ENCODE peak calls at places on chromosomes 6 and 20, in nine cellular contexts. G, R, H, L, X, A, B, D and Z are unnamed samples.

GRCh38 chr6:158589371-158589770 is 29.5 kb downstream of the TMEM181 start:
- DNase-seq in G (no peak), R (no peak), H (no peak), L (no peak), X (no peak), A (no peak), B (no peak), D (no peak), Z (no peak)

GRCh38 chr6:139370047-139370706 is 4.3 kb downstream of the CITED2 start:
- DNase-seq in G (no peak), R (no peak), H (peak; percentile 68), L (no peak), X (peak; percentile 94), A (peak; percentile 36), B (peak; percentile 87), D (peak; percentile 61), Z (peak; percentile 95)

GRCh38 chr6:72761767-72762166 is 139.9 kb downstream of the KCNQ5 start:
- DNase-seq in G (no peak), R (no peak), H (no peak), L (no peak), X (no peak), A (no peak), B (no peak), D (no peak), Z (no peak)

GRCh38 chr6:147611992-147612391 is 103.5 kb downstream of the SAMD5 start:
- DNase-seq in G (no peak), R (no peak), H (no peak), L (no peak), X (no peak), A (no peak), B (no peak), D (no peak), Z (no peak)

GRCh38 chr6:163965426-163966348 is 551.2 kb downstream of the QKI start:
- DNase-seq in G (no peak), R (no peak), H (peak; percentile 27), L (no peak), X (peak; percentile 12), A (no peak), B (no peak), D (no peak), Z (no peak)

GRCh38 chr6:36358235-36358915 is 21.7 kb upstream of the BNIP5 start:
- DNase-seq in G (no peak), R (no peak), H (no peak), L (peak; percentile 75), X (peak; percentile 85), A (no peak), B (no peak), D (no peak), Z (peak; percentile 34)

GRCh38 chr6:147135211-147135672 is 69.0 kb upstream of the STXBP5 start:
- DNase-seq in G (no peak), R (no peak), H (peak; percentile 15), L (no peak), X (peak; percentile 99), A (peak; percentile 79), B (no peak), D (no peak), Z (no peak)

GRCh38 chr6:34543421-34543820 is 12.7 kb downstream of the SPDEF start:
- DNase-seq in G (no peak), R (no peak), H (peak; percentile 36), L (no peak), X (peak; percentile 55), A (no peak), B (no peak), D (no peak), Z (no peak)

GRCh38 chr20:20492521-20493334 is 124.8 kb downstream of the INSM1 start:
- DNase-seq in G (no peak), R (no peak), H (no peak), L (no peak), X (peak; percentile 50), A (no peak), B (no peak), D (no peak), Z (no peak)

GRCh38 chr20:14449323-14449722 is 111.9 kb upstream of the FLRT3 start:
- DNase-seq in G (no peak), R (no peak), H (no peak), L (no peak), X (peak; percentile 27), A (no peak), B (no peak), D (no peak), Z (no peak)

GRCh38 chr20:8464368-8464767 is 332.3 kb downstream of the PLCB1 start:
- DNase-seq in G (no peak), R (no peak), H (no peak), L (no peak), X (no peak), A (no peak), B (peak; percentile 88), D (peak; percentile 38), Z (peak; percentile 66)